ENCODE peak calls at places on chromosomes 7 and 10, in seven cellular contexts. M is H1, S is transverse colon, X is right lobe of liver, K is Peyer's patch, P is heart left ventricle, J is body of pancreas. Y is an unnamed sample.

GRCh38 chr7:229184-229964 is 37.0 kb downstream of the FAM20C start:
- DNase-seq in M (no peak), S (peak), X (no peak), K (no peak), P (peak), J (no peak), Y (peak)

GRCh38 chr7:2567663-2568238 is 9.0 kb downstream of the IQCE start:
- DNase-seq in M (peak), S (no peak), X (no peak), K (no peak), P (peak), J (no peak), Y (no peak)

GRCh38 chr10:133258818-133259602 is 17.7 kb downstream of the ADAM8 start:
- DNase-seq in M (no peak), S (peak), X (no peak), K (no peak), P (peak), J (peak), Y (peak)

GRCh38 chr7:147279516-147279915 is 1162.9 kb downstream of the CNTNAP2 start:
- DNase-seq in M (no peak), S (no peak), X (no peak), K (no peak), P (no peak), J (no peak), Y (no peak)

GRCh38 chr7:116805100-116805544 is 57.3 kb upstream of the CAPZA2 start:
- DNase-seq in M (no peak), S (no peak), X (peak), K (no peak), P (peak), J (no peak), Y (peak)

GRCh38 chr7:28778781-28779180 is 179.3 kb downstream of the TRIL start:
- DNase-seq in M (no peak), S (no peak), X (no peak), K (no peak), P (no peak), J (no peak), Y (no peak)

GRCh38 chr7:44078521-44078920 is 3.8 kb downstream of the POLM start:
- DNase-seq in M (no peak), S (no peak), X (no peak), K (peak), P (no peak), J (no peak), Y (peak)

GRCh38 chr10:63537511-63537910 is 16.3 kb downstream of the REEP3 start:
- DNase-seq in M (no peak), S (no peak), X (no peak), K (no peak), P (no peak), J (no peak), Y (no peak)

GRCh38 chr10:58531084-58531695 is 18.5 kb downstream of the BICC1 start:
- DNase-seq in M (no peak), S (peak), X (peak), K (no peak), P (no peak), J (peak), Y (peak)

GRCh38 chr7:129664029-129665012 is 52.8 kb downstream of the NRF1 start:
- DNase-seq in M (no peak), S (no peak), X (no peak), K (no peak), P (no peak), J (no peak), Y (no peak)

GRCh38 chr7:20064974-20065862 is 152.0 kb downstream of the MACC1 start:
- DNase-seq in M (no peak), S (no peak), X (no peak), K (no peak), P (no peak), J (no peak), Y (no peak)

GRCh38 chr7:17184805-17185689 is 113.4 kb upstream of the AHR start:
- DNase-seq in M (no peak), S (no peak), X (peak), K (no peak), P (no peak), J (no peak), Y (no peak)

GRCh38 chr10:26090762-26091161 is 125.8 kb upstream of the GAD2 start:
- DNase-seq in M (no peak), S (no peak), X (no peak), K (no peak), P (no peak), J (no peak), Y (no peak)

GRCh38 chr10:62177111-62177510 is 91.5 kb downstream of the RTKN2 start:
- DNase-seq in M (no peak), S (no peak), X (no peak), K (no peak), P (no peak), J (no peak), Y (no peak)

GRCh38 chr7:36128448-36129047 is 24.5 kb upstream of the EEPD1 start:
- DNase-seq in M (no peak), S (peak), X (peak), K (peak), P (peak), J (peak), Y (peak)

DNA sequence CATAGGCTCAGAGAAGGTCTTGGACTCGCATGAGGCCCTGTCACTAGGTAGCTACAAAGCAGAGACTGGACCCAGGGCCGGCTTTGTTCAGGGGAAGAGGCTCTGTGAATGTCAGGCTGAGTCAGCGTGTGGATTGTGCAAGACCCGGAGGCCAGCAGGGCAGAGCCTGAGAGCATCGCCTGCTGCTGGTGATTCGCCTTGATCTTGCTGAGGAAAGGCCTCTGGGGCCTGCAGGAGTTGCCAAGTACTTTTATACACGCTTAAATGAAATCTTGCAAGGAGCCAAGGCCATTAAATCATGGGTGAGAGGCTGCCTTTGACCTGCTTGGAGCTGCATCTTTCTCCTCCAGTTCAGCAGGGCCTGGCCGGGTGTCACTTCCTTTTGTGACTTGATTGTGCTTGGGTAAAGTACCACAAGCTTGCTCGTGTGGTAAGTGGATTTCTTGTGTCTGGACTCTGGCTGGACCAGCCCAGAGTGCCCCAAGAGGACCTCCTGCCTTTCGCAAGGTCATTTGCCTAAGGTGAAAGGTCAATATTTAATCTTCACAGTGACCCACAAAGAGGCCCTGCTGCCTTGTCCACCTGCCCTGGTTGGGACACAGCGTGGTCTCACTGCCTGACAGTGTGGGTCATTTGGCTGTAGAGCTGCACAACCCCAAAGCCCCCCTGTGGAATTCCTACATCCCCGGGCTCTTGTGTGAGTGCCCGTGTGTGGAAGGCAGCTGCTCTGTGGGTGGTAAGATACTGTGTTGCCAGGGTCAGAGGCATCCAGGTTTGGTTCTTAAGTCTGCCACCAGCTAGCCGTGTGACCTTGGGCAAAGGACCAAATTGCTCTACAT is 38.6 kb upstream of the SH2D4B start:
- DNase-seq in M (no peak), S (peak), X (peak), K (peak), P (peak), J (peak), Y (peak)
- TF ChIP-seq POLR2A in M (no peak), S (no peak), X (no peak), K (no peak), P (no peak), J (peak), Y (no peak)

GRCh38 chr7:27151945-27152815 is at the start of gene HOXA3:
- DNase-seq in M (no peak), S (peak), X (peak), K (peak), P (no peak), J (no peak), Y (peak)
- TF ChIP-seq POLR2A in M (no peak), S (peak), X (no peak), K (peak), P (no peak), J (no peak), Y (peak)

DNA sequence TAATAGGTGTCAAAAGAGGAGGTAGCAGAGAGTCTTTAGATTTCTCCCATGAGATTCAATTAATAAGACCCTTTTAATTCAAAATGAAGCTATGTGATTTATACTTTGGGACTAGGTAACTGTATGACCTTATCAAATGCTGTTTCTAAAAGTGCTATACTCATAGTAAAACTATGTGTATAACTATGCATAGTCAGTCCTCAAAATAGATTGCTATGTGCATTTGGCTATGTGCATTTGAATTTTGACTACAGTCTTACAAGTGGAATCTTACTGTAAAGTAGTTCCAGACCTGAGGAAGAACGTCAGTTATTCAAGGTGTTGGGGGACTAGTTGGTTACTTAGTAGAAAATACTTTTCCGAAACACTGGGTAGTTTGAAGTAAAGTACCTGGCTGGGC is 36.9 kb downstream of the ADD3 start:
- DNase-seq in M (no peak), S (no peak), X (no peak), K (no peak), P (no peak), J (no peak), Y (no peak)
- TF ChIP-seq POLR2A in M (no peak), S (no peak), X (no peak), K (no peak), P (no peak), J (no peak), Y (no peak)

GRCh38 chr10:86755740-86756510 is 494 bp upstream of the BMPR1A start:
- DNase-seq in M (peak), S (peak), X (peak), K (peak), P (peak), J (peak), Y (peak)
- TF ChIP-seq POLR2A in M (no peak), S (peak), X (peak), K (peak), P (peak), J (peak), Y (peak)

DNA sequence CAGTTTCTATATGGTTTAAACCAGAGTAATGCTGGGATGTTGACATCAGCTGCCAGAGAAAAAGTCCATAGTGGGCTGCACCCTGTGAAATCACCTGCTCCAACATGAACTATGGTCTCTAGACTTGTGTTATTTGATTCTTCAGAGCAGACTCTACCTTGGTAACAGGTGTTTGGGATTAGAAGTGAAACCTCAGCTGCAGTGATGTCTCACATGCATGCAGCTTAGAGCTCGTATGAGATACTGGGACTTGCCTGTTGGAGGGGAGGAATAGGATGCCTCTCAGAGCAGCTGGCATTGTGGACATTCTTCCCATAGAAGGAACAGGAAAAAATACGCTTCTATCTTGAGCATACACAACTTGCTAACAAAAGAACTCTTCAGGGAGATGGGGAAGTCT is 287.1 kb upstream of the CSTF2T start:
- DNase-seq in M (no peak), S (no peak), X (no peak), K (no peak), P (no peak), J (no peak), Y (no peak)
- TF ChIP-seq POLR2A in M (no peak), S (no peak), X (no peak), K (no peak), P (no peak), J (no peak), Y (no peak)

DNA sequence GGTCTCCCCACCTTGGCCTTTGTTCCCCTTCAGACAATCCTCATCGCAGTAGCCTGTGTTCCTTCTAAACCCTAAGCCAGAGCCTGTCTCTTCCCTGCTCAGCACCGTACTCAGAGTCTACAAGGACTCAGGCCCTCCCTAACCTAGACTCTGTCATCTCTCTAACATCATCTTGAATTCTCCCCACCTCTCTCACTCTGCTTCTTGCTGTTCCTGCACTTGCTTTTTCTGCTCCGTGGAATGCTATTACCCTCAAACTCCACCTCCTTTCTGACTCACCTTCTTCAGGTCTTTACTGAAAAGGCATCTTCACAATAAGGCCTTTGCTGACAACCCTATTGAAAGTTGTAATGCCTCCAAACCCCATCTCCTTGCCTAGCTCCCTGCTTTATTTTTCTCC is 141.0 kb downstream of the DKK1 start:
- DNase-seq in M (no peak), S (no peak), X (no peak), K (no peak), P (no peak), J (no peak), Y (no peak)
- TF ChIP-seq POLR2A in M (no peak), S (no peak), X (no peak), K (no peak), P (no peak), J (no peak), Y (no peak)